ENCODE peak calls at places on chromosomes 16 and 17, in eight cellular contexts. One of them, this sample, is unnamed. For H3K4me1 and H3K9me3, the result is how much of the 10 kb centered on the place peaks cover.

GRCh38 chr16:69253796-69254426 is 57.2 kb upstream of the VPS4A start:
- DNase-seq in mucosa of descending colon: no peak
- DNase-seq in upper lobe of left lung: no peak
- DNase-seq in effector memory CD4-positive, alpha-beta T cell: no peak
- DNase-seq in ovary: no peak
- DNase-seq in CD8-positive, alpha-beta memory T cell: no peak
- DNase-seq in GM23248: peak
- DNase-seq in neural progenitor cell: no peak
- DNase-seq in this sample: no peak

GRCh38 chr17:76353004-76353598 is 615 bp downstream of the PRPSAP1 start:
- DNase-seq in mucosa of descending colon: peak
- DNase-seq in upper lobe of left lung: no peak
- DNase-seq in effector memory CD4-positive, alpha-beta T cell: no peak
- DNase-seq in ovary: peak
- DNase-seq in CD8-positive, alpha-beta memory T cell: peak
- DNase-seq in GM23248: peak
- DNase-seq in neural progenitor cell: peak
- DNase-seq in this sample: no peak

GRCh38 chr17:36849871-36850348 is 87.4 kb upstream of the LHX1 start:
- DNase-seq in mucosa of descending colon: no peak
- DNase-seq in upper lobe of left lung: no peak
- DNase-seq in effector memory CD4-positive, alpha-beta T cell: no peak
- DNase-seq in ovary: no peak
- DNase-seq in CD8-positive, alpha-beta memory T cell: no peak
- DNase-seq in GM23248: peak
- DNase-seq in neural progenitor cell: peak
- DNase-seq in this sample: no peak

GRCh38 chr17:62778990-62779681 is 29.0 kb downstream of the MARCHF10 start:
- DNase-seq in mucosa of descending colon: peak
- DNase-seq in upper lobe of left lung: no peak
- DNase-seq in effector memory CD4-positive, alpha-beta T cell: no peak
- DNase-seq in ovary: peak
- DNase-seq in CD8-positive, alpha-beta memory T cell: no peak
- DNase-seq in GM23248: peak
- DNase-seq in neural progenitor cell: no peak
- DNase-seq in this sample: no peak

GRCh38 chr17:5234645-5235576 is at the start of gene SCIMP:
- DNase-seq in mucosa of descending colon: peak
- DNase-seq in upper lobe of left lung: no peak
- DNase-seq in effector memory CD4-positive, alpha-beta T cell: no peak
- DNase-seq in ovary: no peak
- DNase-seq in CD8-positive, alpha-beta memory T cell: no peak
- DNase-seq in GM23248: no peak
- DNase-seq in neural progenitor cell: no peak
- DNase-seq in this sample: no peak

GRCh38 chr16:86730086-86730485 is 151.7 kb downstream of the FOXL1 start:
- DNase-seq in mucosa of descending colon: no peak
- DNase-seq in upper lobe of left lung: no peak
- DNase-seq in effector memory CD4-positive, alpha-beta T cell: no peak
- DNase-seq in ovary: no peak
- DNase-seq in CD8-positive, alpha-beta memory T cell: no peak
- DNase-seq in GM23248: no peak
- DNase-seq in neural progenitor cell: no peak
- DNase-seq in this sample: no peak

GRCh38 chr16:73066321-73066926 is 18.5 kb upstream of the ZFHX3 start:
- DNase-seq in mucosa of descending colon: peak
- DNase-seq in upper lobe of left lung: peak
- DNase-seq in effector memory CD4-positive, alpha-beta T cell: no peak
- DNase-seq in ovary: no peak
- DNase-seq in CD8-positive, alpha-beta memory T cell: no peak
- DNase-seq in GM23248: no peak
- DNase-seq in neural progenitor cell: peak
- DNase-seq in this sample: no peak

GRCh38 chr17:50800196-50800700 is 32.9 kb upstream of the ANKRD40CL start:
- DNase-seq in mucosa of descending colon: no peak
- DNase-seq in upper lobe of left lung: no peak
- DNase-seq in effector memory CD4-positive, alpha-beta T cell: no peak
- DNase-seq in ovary: no peak
- DNase-seq in CD8-positive, alpha-beta memory T cell: no peak
- DNase-seq in GM23248: no peak
- DNase-seq in neural progenitor cell: no peak
- DNase-seq in this sample: no peak

GRCh38 chr16:76287466-76287865 is 10.3 kb downstream of the CNTNAP4 start:
- DNase-seq in mucosa of descending colon: no peak
- DNase-seq in upper lobe of left lung: no peak
- DNase-seq in effector memory CD4-positive, alpha-beta T cell: no peak
- DNase-seq in ovary: no peak
- DNase-seq in CD8-positive, alpha-beta memory T cell: no peak
- DNase-seq in GM23248: no peak
- DNase-seq in neural progenitor cell: no peak
- DNase-seq in this sample: no peak

GRCh38 chr16:49455181-49455990 is 81.8 kb downstream of the C16orf78 start:
- DNase-seq in mucosa of descending colon: no peak
- DNase-seq in upper lobe of left lung: no peak
- DNase-seq in effector memory CD4-positive, alpha-beta T cell: no peak
- DNase-seq in ovary: no peak
- DNase-seq in CD8-positive, alpha-beta memory T cell: no peak
- DNase-seq in GM23248: no peak
- DNase-seq in neural progenitor cell: no peak
- DNase-seq in this sample: no peak

GRCh38 chr17:83156408-83156807 is 77.0 kb downstream of the METRNL start:
- DNase-seq in mucosa of descending colon: no peak
- DNase-seq in upper lobe of left lung: no peak
- DNase-seq in effector memory CD4-positive, alpha-beta T cell: no peak
- DNase-seq in ovary: no peak
- DNase-seq in CD8-positive, alpha-beta memory T cell: no peak
- DNase-seq in GM23248: no peak
- DNase-seq in neural progenitor cell: no peak
- DNase-seq in this sample: no peak

GRCh38 chr17:65550075-65550635 is 11.3 kb downstream of the AXIN2 start:
- DNase-seq in mucosa of descending colon: peak
- DNase-seq in upper lobe of left lung: no peak
- DNase-seq in effector memory CD4-positive, alpha-beta T cell: no peak
- DNase-seq in ovary: no peak
- DNase-seq in CD8-positive, alpha-beta memory T cell: no peak
- DNase-seq in GM23248: no peak
- DNase-seq in neural progenitor cell: peak
- DNase-seq in this sample: no peak

GRCh38 chr17:65553009-65553645 is 8.3 kb downstream of the AXIN2 start:
- DNase-seq in mucosa of descending colon: peak
- DNase-seq in upper lobe of left lung: no peak
- DNase-seq in effector memory CD4-positive, alpha-beta T cell: no peak
- DNase-seq in ovary: no peak
- DNase-seq in CD8-positive, alpha-beta memory T cell: no peak
- DNase-seq in GM23248: peak
- DNase-seq in neural progenitor cell: no peak
- DNase-seq in this sample: no peak

GRCh38 chr17:65552214-65552613 is 9.2 kb downstream of the AXIN2 start:
- DNase-seq in mucosa of descending colon: peak
- DNase-seq in upper lobe of left lung: no peak
- DNase-seq in effector memory CD4-positive, alpha-beta T cell: no peak
- DNase-seq in ovary: no peak
- DNase-seq in CD8-positive, alpha-beta memory T cell: no peak
- DNase-seq in GM23248: peak
- DNase-seq in neural progenitor cell: no peak
- DNase-seq in this sample: no peak

GRCh38 chr17:65550758-65551157 is 10.7 kb downstream of the AXIN2 start:
- DNase-seq in mucosa of descending colon: peak
- DNase-seq in upper lobe of left lung: no peak
- DNase-seq in effector memory CD4-positive, alpha-beta T cell: no peak
- DNase-seq in ovary: no peak
- DNase-seq in CD8-positive, alpha-beta memory T cell: no peak
- DNase-seq in GM23248: no peak
- DNase-seq in neural progenitor cell: no peak
- DNase-seq in this sample: no peak

GRCh38 chr17:65551641-65552040 is 9.8 kb downstream of the AXIN2 start:
- DNase-seq in mucosa of descending colon: peak
- DNase-seq in upper lobe of left lung: no peak
- DNase-seq in effector memory CD4-positive, alpha-beta T cell: no peak
- DNase-seq in ovary: no peak
- DNase-seq in CD8-positive, alpha-beta memory T cell: no peak
- DNase-seq in GM23248: no peak
- DNase-seq in neural progenitor cell: no peak
- DNase-seq in this sample: no peak
- H3K4me1 ChIP-seq in mucosa of descending colon: under half
- H3K4me1 ChIP-seq in upper lobe of left lung: under half
- H3K4me1 ChIP-seq in effector memory CD4-positive, alpha-beta T cell: under half
- H3K4me1 ChIP-seq in ovary: under half
- H3K4me1 ChIP-seq in CD8-positive, alpha-beta memory T cell: half or more
- H3K4me1 ChIP-seq in GM23248: under half
- H3K4me1 ChIP-seq in neural progenitor cell: under half
- H3K4me1 ChIP-seq in this sample: under half

DNA sequence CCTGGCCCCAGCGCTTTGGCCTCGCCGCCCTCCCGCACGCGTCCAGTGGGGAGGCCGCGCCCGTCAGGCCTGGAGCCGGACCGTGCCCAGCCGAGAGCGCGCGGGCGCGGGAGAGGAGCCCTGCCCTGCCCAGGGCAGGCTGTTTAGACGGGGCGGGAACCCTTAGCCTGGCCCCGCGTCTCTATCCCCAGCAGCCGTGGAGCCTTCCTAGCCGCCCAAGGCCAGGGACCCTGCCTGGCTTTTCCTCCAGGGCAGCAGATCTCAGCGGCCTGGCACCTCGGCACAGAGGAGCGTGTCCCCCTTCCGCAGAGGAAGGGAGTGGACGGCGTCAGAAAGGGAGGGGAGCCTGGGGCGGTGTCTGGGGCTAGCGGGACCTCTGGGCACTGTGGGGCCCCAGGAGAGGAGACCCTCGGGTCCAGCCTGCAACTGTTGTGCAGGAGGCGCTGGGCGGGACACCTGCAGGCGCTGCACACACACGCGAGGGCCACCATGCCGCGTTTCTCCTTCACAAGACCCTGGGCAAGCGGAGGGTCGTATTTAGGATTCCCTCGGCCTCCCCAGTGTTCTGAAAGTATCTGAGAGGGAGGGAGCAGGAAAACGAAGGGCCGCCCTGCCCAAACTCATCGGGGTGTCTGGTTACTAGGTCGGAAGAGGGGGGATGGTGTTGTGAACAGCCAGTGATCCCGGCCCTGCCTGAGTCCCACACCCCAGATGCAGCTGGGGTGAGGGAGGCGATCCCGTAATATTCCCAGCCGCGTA is 2.3 kb upstream of the NPTX1 start:
- DNase-seq in mucosa of descending colon: no peak
- DNase-seq in upper lobe of left lung: peak
- DNase-seq in effector memory CD4-positive, alpha-beta T cell: no peak
- DNase-seq in ovary: no peak
- DNase-seq in CD8-positive, alpha-beta memory T cell: no peak
- DNase-seq in GM23248: peak
- DNase-seq in neural progenitor cell: peak
- DNase-seq in this sample: no peak
- H3K4me3 ChIP-seq in mucosa of descending colon: no peak
- H3K4me3 ChIP-seq in upper lobe of left lung: peak
- H3K4me3 ChIP-seq in effector memory CD4-positive, alpha-beta T cell: peak
- H3K4me3 ChIP-seq in ovary: no peak
- H3K4me3 ChIP-seq in CD8-positive, alpha-beta memory T cell: no peak
- H3K4me3 ChIP-seq in GM23248: peak
- H3K4me3 ChIP-seq in neural progenitor cell: peak
- H3K4me3 ChIP-seq in this sample: peak

GRCh38 chr16:35152067-35152627 is 1692.7 kb downstream of the TP53TG3F start:
- DNase-seq in mucosa of descending colon: no peak
- DNase-seq in upper lobe of left lung: no peak
- DNase-seq in effector memory CD4-positive, alpha-beta T cell: no peak
- DNase-seq in ovary: no peak
- DNase-seq in CD8-positive, alpha-beta memory T cell: no peak
- DNase-seq in GM23248: no peak
- DNase-seq in neural progenitor cell: no peak
- DNase-seq in this sample: no peak

GRCh38 chr16:35148748-35149147 is 1689.3 kb downstream of the TP53TG3F start:
- DNase-seq in mucosa of descending colon: no peak
- DNase-seq in upper lobe of left lung: no peak
- DNase-seq in effector memory CD4-positive, alpha-beta T cell: no peak
- DNase-seq in ovary: no peak
- DNase-seq in CD8-positive, alpha-beta memory T cell: no peak
- DNase-seq in GM23248: no peak
- DNase-seq in neural progenitor cell: no peak
- DNase-seq in this sample: no peak

GRCh38 chr16:35150805-35151312 is 1691.4 kb downstream of the TP53TG3F start:
- DNase-seq in mucosa of descending colon: no peak
- DNase-seq in upper lobe of left lung: no peak
- DNase-seq in effector memory CD4-positive, alpha-beta T cell: no peak
- DNase-seq in ovary: no peak
- DNase-seq in CD8-positive, alpha-beta memory T cell: no peak
- DNase-seq in GM23248: no peak
- DNase-seq in neural progenitor cell: no peak
- DNase-seq in this sample: no peak

GRCh38 chr16:35149550-35149949 is 1690.1 kb downstream of the TP53TG3F start:
- DNase-seq in mucosa of descending colon: no peak
- DNase-seq in upper lobe of left lung: no peak
- DNase-seq in effector memory CD4-positive, alpha-beta T cell: no peak
- DNase-seq in ovary: no peak
- DNase-seq in CD8-positive, alpha-beta memory T cell: no peak
- DNase-seq in GM23248: no peak
- DNase-seq in neural progenitor cell: no peak
- DNase-seq in this sample: no peak

DNA sequence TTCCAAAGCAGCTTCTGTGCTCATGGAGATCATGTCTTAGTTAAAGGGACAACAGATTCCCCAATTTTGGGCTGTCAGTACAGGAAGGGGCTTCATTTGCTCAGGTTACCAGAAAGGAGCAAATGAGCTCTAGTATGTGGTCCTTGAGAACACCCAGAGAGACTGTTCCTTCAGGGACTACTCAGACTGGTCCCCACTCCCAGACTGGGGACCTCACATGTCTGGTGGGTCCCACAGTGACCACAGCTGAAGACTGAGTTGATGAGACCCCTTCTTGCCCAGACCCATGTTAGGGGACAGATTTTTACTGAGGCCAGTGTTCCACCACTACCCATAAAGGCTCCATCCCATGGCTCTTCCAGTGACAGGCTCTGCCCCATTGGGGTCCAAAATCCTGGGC is 1695.2 kb downstream of the TP53TG3F start:
- DNase-seq in mucosa of descending colon: no peak
- DNase-seq in upper lobe of left lung: no peak
- DNase-seq in effector memory CD4-positive, alpha-beta T cell: no peak
- DNase-seq in ovary: no peak
- DNase-seq in CD8-positive, alpha-beta memory T cell: no peak
- DNase-seq in GM23248: no peak
- DNase-seq in neural progenitor cell: no peak
- DNase-seq in this sample: no peak
- H3K9me3 ChIP-seq in mucosa of descending colon: half or more
- H3K9me3 ChIP-seq in upper lobe of left lung: under half
- H3K9me3 ChIP-seq in effector memory CD4-positive, alpha-beta T cell: under half
- H3K9me3 ChIP-seq in ovary: under half
- H3K9me3 ChIP-seq in CD8-positive, alpha-beta memory T cell: under half
- H3K9me3 ChIP-seq in GM23248: under half
- H3K9me3 ChIP-seq in neural progenitor cell: under half
- H3K9me3 ChIP-seq in this sample: under half

DNA sequence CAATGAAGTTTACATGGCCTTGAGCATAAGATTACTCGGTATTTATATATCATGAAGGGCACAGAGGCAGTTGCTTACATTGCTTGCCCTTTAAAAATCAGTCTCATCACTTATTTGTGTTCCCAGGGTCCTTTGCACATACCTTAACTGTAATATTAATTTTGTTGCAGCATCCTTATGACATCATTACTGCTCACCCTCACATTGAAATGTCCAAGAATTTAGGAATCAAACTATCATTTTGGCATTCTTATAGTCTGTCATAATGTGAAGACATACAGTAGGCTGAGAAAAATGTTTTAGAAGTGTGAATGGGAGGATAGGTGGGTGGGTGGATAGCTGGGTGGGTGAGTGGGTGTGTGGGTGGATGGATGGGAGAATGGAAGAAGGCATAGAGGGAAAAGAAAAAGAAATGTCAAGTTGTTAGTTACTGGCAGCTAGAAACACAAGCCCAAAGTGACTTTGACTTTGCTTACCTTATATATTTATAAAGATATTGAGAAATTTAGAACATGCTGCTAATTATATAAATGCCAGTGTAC is 17.8 kb downstream of the ADAMTS18 start:
- DNase-seq in mucosa of descending colon: no peak
- DNase-seq in upper lobe of left lung: no peak
- DNase-seq in effector memory CD4-positive, alpha-beta T cell: no peak
- DNase-seq in ovary: no peak
- DNase-seq in CD8-positive, alpha-beta memory T cell: no peak
- DNase-seq in GM23248: no peak
- DNase-seq in neural progenitor cell: no peak
- DNase-seq in this sample: no peak
- H3K4me1 ChIP-seq in mucosa of descending colon: under half
- H3K4me1 ChIP-seq in upper lobe of left lung: under half
- H3K4me1 ChIP-seq in effector memory CD4-positive, alpha-beta T cell: under half
- H3K4me1 ChIP-seq in ovary: under half
- H3K4me1 ChIP-seq in CD8-positive, alpha-beta memory T cell: under half
- H3K4me1 ChIP-seq in GM23248: under half
- H3K4me1 ChIP-seq in neural progenitor cell: under half
- H3K4me1 ChIP-seq in this sample: under half